ENCODE peak calls at places on chromosomes 11 and 22, in seven cellular contexts. One of them, this sample, is unnamed.

GRCh38 chr22:44712156-44712555 is 10.2 kb downstream of the PRR5 start:
- DNase-seq in ovary: no peak
- DNase-seq in adipocyte: no peak
- DNase-seq in keratinocyte: no peak
- DNase-seq in psoas muscle: peak; percentile 63
- DNase-seq in upper lobe of right lung: no peak
- DNase-seq in sigmoid colon: no peak
- DNase-seq in this sample: no peak

GRCh38 chr11:74024630-74025029 is 15.7 kb upstream of the UCP3 start:
- DNase-seq in ovary: no peak
- DNase-seq in adipocyte: peak; percentile 72
- DNase-seq in keratinocyte: no peak
- DNase-seq in psoas muscle: peak; percentile 81
- DNase-seq in upper lobe of right lung: no peak
- DNase-seq in sigmoid colon: peak; percentile 86
- DNase-seq in this sample: peak; percentile 77

GRCh38 chr22:48920776-48921241 is 906.9 kb downstream of the BRD1 start:
- DNase-seq in ovary: peak; percentile 4
- DNase-seq in adipocyte: no peak
- DNase-seq in keratinocyte: no peak
- DNase-seq in psoas muscle: no peak
- DNase-seq in upper lobe of right lung: peak; percentile 47
- DNase-seq in sigmoid colon: peak; percentile 54
- DNase-seq in this sample: no peak

GRCh38 chr11:57219021-57219627 is 17.9 kb downstream of the APLNR start:
- DNase-seq in ovary: no peak
- DNase-seq in adipocyte: peak; percentile 42
- DNase-seq in keratinocyte: no peak
- DNase-seq in psoas muscle: no peak
- DNase-seq in upper lobe of right lung: no peak
- DNase-seq in sigmoid colon: no peak
- DNase-seq in this sample: no peak

GRCh38 chr22:44557064-44557748 is 59.2 kb upstream of the RTL6 start:
- DNase-seq in ovary: no peak
- DNase-seq in adipocyte: no peak
- DNase-seq in keratinocyte: no peak
- DNase-seq in psoas muscle: no peak
- DNase-seq in upper lobe of right lung: peak; percentile 13
- DNase-seq in sigmoid colon: no peak
- DNase-seq in this sample: no peak

GRCh38 chr11:95589893-95590612 is 199.5 kb downstream of the FAM76B start:
- DNase-seq in ovary: peak; percentile 61
- DNase-seq in adipocyte: no peak
- DNase-seq in keratinocyte: no peak
- DNase-seq in psoas muscle: no peak
- DNase-seq in upper lobe of right lung: no peak
- DNase-seq in sigmoid colon: no peak
- DNase-seq in this sample: no peak

GRCh38 chr22:19483481-19484244 is 3.9 kb downstream of the CDC45 start:
- DNase-seq in ovary: no peak
- DNase-seq in adipocyte: no peak
- DNase-seq in keratinocyte: no peak
- DNase-seq in psoas muscle: no peak
- DNase-seq in upper lobe of right lung: no peak
- DNase-seq in sigmoid colon: no peak
- DNase-seq in this sample: no peak

GRCh38 chr22:31044262-31044861 is 36.8 kb upstream of the SMTN start:
- DNase-seq in ovary: peak; percentile 89
- DNase-seq in adipocyte: no peak
- DNase-seq in keratinocyte: no peak
- DNase-seq in psoas muscle: peak; percentile 68
- DNase-seq in upper lobe of right lung: no peak
- DNase-seq in sigmoid colon: peak; percentile 93
- DNase-seq in this sample: peak; percentile 93

GRCh38 chr11:9787981-9788521 is 124.2 kb downstream of the SWAP70 start:
- DNase-seq in ovary: no peak
- DNase-seq in adipocyte: peak; percentile 87
- DNase-seq in keratinocyte: no peak
- DNase-seq in psoas muscle: peak; percentile 74
- DNase-seq in upper lobe of right lung: no peak
- DNase-seq in sigmoid colon: peak; percentile 73
- DNase-seq in this sample: peak; percentile 77

GRCh38 chr11:61293869-61294716 is 1.0 kb downstream of the VWCE start:
- DNase-seq in ovary: peak; percentile 94
- DNase-seq in adipocyte: peak; percentile 84
- DNase-seq in keratinocyte: no peak
- DNase-seq in psoas muscle: peak; percentile 80
- DNase-seq in upper lobe of right lung: peak; percentile 70
- DNase-seq in sigmoid colon: peak; percentile 85
- DNase-seq in this sample: peak; percentile 58

GRCh38 chr22:42490244-42490832 is 29.3 kb downstream of the RRP7A start:
- DNase-seq in ovary: no peak
- DNase-seq in adipocyte: no peak
- DNase-seq in keratinocyte: no peak
- DNase-seq in psoas muscle: no peak
- DNase-seq in upper lobe of right lung: no peak
- DNase-seq in sigmoid colon: no peak
- DNase-seq in this sample: no peak

DNA sequence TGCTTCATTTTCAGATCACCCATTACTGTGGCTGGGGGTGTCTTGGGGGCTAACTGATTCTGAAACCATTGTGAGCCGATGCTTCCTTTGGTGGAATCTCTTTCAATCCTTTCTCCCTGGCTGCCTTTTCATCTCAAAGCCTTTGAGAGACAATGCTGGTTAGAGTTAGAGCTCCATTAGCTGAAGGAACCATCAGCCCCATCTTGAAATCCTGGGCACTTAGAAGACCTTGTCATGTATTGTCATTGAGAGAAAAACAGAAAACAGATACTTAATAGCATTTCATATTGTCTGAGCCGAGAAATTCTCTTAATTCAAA is 6.7 kb downstream of the TEAD1 start:
- DNase-seq in ovary: no peak
- DNase-seq in adipocyte: no peak
- DNase-seq in keratinocyte: no peak
- DNase-seq in psoas muscle: no peak
- DNase-seq in upper lobe of right lung: no peak
- DNase-seq in sigmoid colon: no peak
- DNase-seq in this sample: no peak
- H3K4me1 ChIP-seq in ovary: peaks cover 13% of the 10 kb centered on the region
- H3K4me1 ChIP-seq in adipocyte: peaks cover 63% of the 10 kb centered on the region
- H3K4me1 ChIP-seq in keratinocyte: peaks cover 63% of the 10 kb centered on the region
- H3K4me1 ChIP-seq in psoas muscle: peaks cover 92% of the 10 kb centered on the region
- H3K4me1 ChIP-seq in upper lobe of right lung: peaks cover 27% of the 10 kb centered on the region
- H3K4me1 ChIP-seq in sigmoid colon: peaks cover 50% of the 10 kb centered on the region
- H3K4me1 ChIP-seq in this sample: peaks cover 1% of the 10 kb centered on the region

GRCh38 chr11:33387586-33387985 is 130.4 kb downstream of the HIPK3 start:
- DNase-seq in ovary: no peak
- DNase-seq in adipocyte: no peak
- DNase-seq in keratinocyte: no peak
- DNase-seq in psoas muscle: no peak
- DNase-seq in upper lobe of right lung: no peak
- DNase-seq in sigmoid colon: no peak
- DNase-seq in this sample: no peak
- H3K4me3 ChIP-seq in ovary: no peak overlapping the region
- H3K4me3 ChIP-seq in adipocyte: no peak overlapping the region
- H3K4me3 ChIP-seq in keratinocyte: no peak overlapping the region
- H3K4me3 ChIP-seq in psoas muscle: no peak overlapping the region
- H3K4me3 ChIP-seq in upper lobe of right lung: no peak overlapping the region
- H3K4me3 ChIP-seq in sigmoid colon: no peak overlapping the region
- H3K4me3 ChIP-seq in this sample: no peak overlapping the region

GRCh38 chr11:67085617-67086016 is 29.0 kb downstream of the RHOD start:
- DNase-seq in ovary: no peak
- DNase-seq in adipocyte: no peak
- DNase-seq in keratinocyte: no peak
- DNase-seq in psoas muscle: no peak
- DNase-seq in upper lobe of right lung: no peak
- DNase-seq in sigmoid colon: no peak
- DNase-seq in this sample: no peak
- H3K4me1 ChIP-seq in ovary: no peaks in the 10 kb centered on the region
- H3K4me1 ChIP-seq in adipocyte: peaks cover 6% of the 10 kb centered on the region
- H3K4me1 ChIP-seq in keratinocyte: peaks cover 10% of the 10 kb centered on the region
- H3K4me1 ChIP-seq in psoas muscle: peaks cover 9% of the 10 kb centered on the region
- H3K4me1 ChIP-seq in upper lobe of right lung: peaks cover 8% of the 10 kb centered on the region
- H3K4me1 ChIP-seq in sigmoid colon: peaks cover 6% of the 10 kb centered on the region
- H3K4me1 ChIP-seq in this sample: no peaks in the 10 kb centered on the region

GRCh38 chr22:29702025-29702930 is 17.5 kb upstream of the CABP7 start:
- DNase-seq in ovary: no peak
- DNase-seq in adipocyte: no peak
- DNase-seq in keratinocyte: no peak
- DNase-seq in psoas muscle: no peak
- DNase-seq in upper lobe of right lung: no peak
- DNase-seq in sigmoid colon: no peak
- DNase-seq in this sample: no peak
- H3K4me3 ChIP-seq in ovary: no peak overlapping the region
- H3K4me3 ChIP-seq in adipocyte: no peak overlapping the region
- H3K4me3 ChIP-seq in keratinocyte: no peak overlapping the region
- H3K4me3 ChIP-seq in psoas muscle: no peak overlapping the region
- H3K4me3 ChIP-seq in upper lobe of right lung: no peak overlapping the region
- H3K4me3 ChIP-seq in sigmoid colon: no peak overlapping the region
- H3K4me3 ChIP-seq in this sample: no peak overlapping the region

DNA sequence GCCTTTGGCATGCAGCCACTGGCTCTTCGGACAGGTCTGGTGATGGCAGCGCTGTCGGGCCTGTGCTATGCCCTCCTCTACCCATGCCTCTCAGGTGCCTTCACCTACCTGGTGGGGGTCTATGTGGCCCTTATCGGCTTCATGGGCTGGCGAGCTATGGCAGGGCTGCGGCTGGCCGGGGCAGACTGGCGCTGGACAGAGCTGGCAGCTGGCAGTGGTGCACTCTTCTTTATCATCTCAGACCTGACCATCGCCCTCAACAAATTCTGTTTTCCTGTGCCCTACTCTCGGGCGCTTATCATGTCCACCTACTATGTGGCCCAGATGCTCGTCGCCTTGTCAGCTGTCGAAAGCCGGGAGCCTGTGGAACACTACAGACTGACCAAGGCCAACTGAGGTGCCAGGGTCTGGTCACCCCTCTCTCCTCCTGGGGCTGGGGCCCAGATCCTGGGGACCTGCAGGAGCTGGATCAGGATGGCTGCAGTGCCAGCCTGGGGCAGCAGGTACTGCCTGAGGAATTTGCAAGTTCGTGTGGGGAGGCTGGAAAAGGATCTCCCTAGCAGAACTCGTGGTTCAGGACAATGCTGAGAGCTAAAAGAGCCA is 3.1 kb downstream of the TMEM86A start:
- DNase-seq in ovary: no peak
- DNase-seq in adipocyte: no peak
- DNase-seq in keratinocyte: no peak
- DNase-seq in psoas muscle: no peak
- DNase-seq in upper lobe of right lung: no peak
- DNase-seq in sigmoid colon: peak; percentile 60
- DNase-seq in this sample: no peak
- H3K4me1 ChIP-seq in ovary: peaks cover 25% of the 10 kb centered on the region
- H3K4me1 ChIP-seq in adipocyte: peaks cover 22% of the 10 kb centered on the region
- H3K4me1 ChIP-seq in keratinocyte: peaks cover 32% of the 10 kb centered on the region
- H3K4me1 ChIP-seq in psoas muscle: peaks cover 19% of the 10 kb centered on the region
- H3K4me1 ChIP-seq in upper lobe of right lung: peaks cover 26% of the 10 kb centered on the region
- H3K4me1 ChIP-seq in sigmoid colon: peaks cover 35% of the 10 kb centered on the region
- H3K4me1 ChIP-seq in this sample: no peaks in the 10 kb centered on the region

GRCh38 chr11:130637566-130637965 is 189.1 kb downstream of the ADAMTS15 start:
- DNase-seq in ovary: no peak
- DNase-seq in adipocyte: no peak
- DNase-seq in keratinocyte: no peak
- DNase-seq in psoas muscle: no peak
- DNase-seq in upper lobe of right lung: no peak
- DNase-seq in sigmoid colon: no peak
- DNase-seq in this sample: no peak

GRCh38 chr11:130638624-130639023 is 190.2 kb downstream of the ADAMTS15 start:
- DNase-seq in ovary: no peak
- DNase-seq in adipocyte: no peak
- DNase-seq in keratinocyte: no peak
- DNase-seq in psoas muscle: no peak
- DNase-seq in upper lobe of right lung: no peak
- DNase-seq in sigmoid colon: no peak
- DNase-seq in this sample: no peak

GRCh38 chr11:130635937-130636336 is 187.5 kb downstream of the ADAMTS15 start:
- DNase-seq in ovary: no peak
- DNase-seq in adipocyte: no peak
- DNase-seq in keratinocyte: no peak
- DNase-seq in psoas muscle: no peak
- DNase-seq in upper lobe of right lung: no peak
- DNase-seq in sigmoid colon: no peak
- DNase-seq in this sample: no peak

GRCh38 chr11:130638048-130638447 is 189.6 kb downstream of the ADAMTS15 start:
- DNase-seq in ovary: peak; percentile 42
- DNase-seq in adipocyte: no peak
- DNase-seq in keratinocyte: no peak
- DNase-seq in psoas muscle: no peak
- DNase-seq in upper lobe of right lung: no peak
- DNase-seq in sigmoid colon: no peak
- DNase-seq in this sample: no peak

DNA sequence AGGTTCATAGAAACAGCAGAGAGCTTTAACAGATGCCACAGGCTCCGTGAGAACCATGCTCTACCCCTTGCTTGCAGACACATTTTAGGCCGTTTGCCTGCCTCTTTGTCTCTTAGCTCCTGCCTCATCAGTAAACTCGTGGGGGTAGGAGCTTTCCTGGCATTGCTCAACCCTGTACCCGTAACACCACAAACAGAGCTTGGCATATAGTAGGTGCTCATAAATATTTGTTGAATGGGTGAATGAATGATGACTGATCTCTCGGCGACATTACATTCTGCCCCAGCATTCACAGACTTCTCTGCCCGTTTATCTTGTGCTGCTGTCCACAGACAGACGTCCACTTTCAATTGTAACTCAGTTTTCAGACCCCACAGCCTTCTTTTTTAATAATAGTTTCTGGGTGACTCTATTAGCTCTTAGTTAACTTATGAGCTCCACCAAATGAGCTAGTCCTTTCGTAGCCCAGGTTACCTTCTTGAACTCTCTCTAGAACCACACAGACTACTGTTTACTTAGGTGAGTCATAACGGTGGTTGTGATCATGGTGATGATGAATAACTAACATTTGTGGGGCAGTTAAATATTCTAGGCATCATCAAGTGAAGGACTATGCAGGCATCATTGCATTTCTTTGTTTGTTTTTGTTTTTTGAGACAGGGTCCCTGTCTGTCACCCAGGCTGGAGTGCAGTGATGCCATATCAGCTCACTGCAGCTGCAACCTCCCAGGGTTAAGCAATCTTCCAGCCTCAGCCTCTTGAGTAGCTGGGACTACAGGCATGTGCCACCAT is 188.4 kb downstream of the ADAMTS15 start:
- DNase-seq in ovary: no peak
- DNase-seq in adipocyte: peak; percentile 53
- DNase-seq in keratinocyte: no peak
- DNase-seq in psoas muscle: no peak
- DNase-seq in upper lobe of right lung: no peak
- DNase-seq in sigmoid colon: no peak
- DNase-seq in this sample: no peak
- H3K4me3 ChIP-seq in ovary: no peak overlapping the region
- H3K4me3 ChIP-seq in adipocyte: no peak overlapping the region
- H3K4me3 ChIP-seq in keratinocyte: no peak overlapping the region
- H3K4me3 ChIP-seq in psoas muscle: no peak overlapping the region
- H3K4me3 ChIP-seq in upper lobe of right lung: no peak overlapping the region
- H3K4me3 ChIP-seq in sigmoid colon: no peak overlapping the region
- H3K4me3 ChIP-seq in this sample: no peak overlapping the region

DNA sequence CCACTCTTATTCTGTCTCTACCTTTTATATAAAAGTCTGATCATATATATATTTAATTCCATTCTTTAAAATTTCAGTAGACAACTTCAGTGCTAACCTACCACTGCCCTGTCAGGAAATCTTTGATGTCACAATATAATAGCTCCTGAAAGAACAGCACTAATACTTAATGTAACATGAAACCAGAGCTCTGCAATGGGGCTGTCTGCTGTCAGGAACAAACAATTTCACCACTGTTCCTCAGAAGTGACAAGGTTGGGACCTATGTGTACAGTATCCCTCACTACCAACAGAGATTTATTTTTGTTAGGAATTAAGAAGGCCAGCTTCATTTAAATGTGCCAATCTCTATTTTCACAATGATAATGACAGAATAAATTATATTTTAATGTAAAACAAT is 165.5 kb upstream of the C11orf58 start:
- DNase-seq in ovary: no peak
- DNase-seq in adipocyte: peak; percentile 30
- DNase-seq in keratinocyte: no peak
- DNase-seq in psoas muscle: no peak
- DNase-seq in upper lobe of right lung: no peak
- DNase-seq in sigmoid colon: no peak
- DNase-seq in this sample: no peak
- H3K4me1 ChIP-seq in ovary: no peaks in the 10 kb centered on the region
- H3K4me1 ChIP-seq in adipocyte: no peaks in the 10 kb centered on the region
- H3K4me1 ChIP-seq in keratinocyte: no peaks in the 10 kb centered on the region
- H3K4me1 ChIP-seq in psoas muscle: peaks cover 33% of the 10 kb centered on the region
- H3K4me1 ChIP-seq in upper lobe of right lung: no peaks in the 10 kb centered on the region
- H3K4me1 ChIP-seq in sigmoid colon: no peaks in the 10 kb centered on the region
- H3K4me1 ChIP-seq in this sample: no peaks in the 10 kb centered on the region